ENCODE peak calls at places on chromosomes 5 and 9, in four cellular contexts. T, A, X and V are unnamed samples.

GRCh38 chr9:126435105-126435504 is 108.5 kb downstream of the MVB12B start:
- DNase-seq in T (no peak), A (no peak), X (no peak), V (no peak)

GRCh38 chr5:77777911-77778310 is 1.8 kb upstream of the TBCA start:
- DNase-seq in T (no peak), A (no peak), X (no peak), V (no peak)

GRCh38 chr9:69671904-69672827 is at the start of gene APBA1:
- DNase-seq in T (no peak), A (peak), X (peak), V (peak)

GRCh38 chr5:83924891-83925290 is 204.2 kb upstream of the HAPLN1 start:
- DNase-seq in T (no peak), A (no peak), X (no peak), V (no peak)

GRCh38 chr5:110477923-110478322 is 248.5 kb downstream of the TMEM232 start:
- DNase-seq in T (no peak), A (no peak), X (no peak), V (no peak)

GRCh38 chr5:80034559-80034958 is 589 bp upstream of the THBS4 start:
- DNase-seq in T (no peak), A (no peak), X (no peak), V (no peak)

GRCh38 chr5:176541338-176542134 is 4.3 kb upstream of the RNF44 start:
- DNase-seq in T (no peak), A (no peak), X (peak), V (no peak)

GRCh38 chr5:148147415-148147814 is 20.9 kb upstream of the SPINK14 start:
- DNase-seq in T (no peak), A (no peak), X (no peak), V (no peak)

GRCh38 chr5:67730917-67731474 is 484.6 kb upstream of the PIK3R1 start:
- DNase-seq in T (no peak), A (no peak), X (no peak), V (no peak)

GRCh38 chr9:75623462-75623861 is 267.0 kb upstream of the PCSK5 start:
- DNase-seq in T (no peak), A (no peak), X (no peak), V (no peak)

GRCh38 chr5:125394661-125395280 is 648.3 kb upstream of the ZNF608 start:
- DNase-seq in T (no peak), A (no peak), X (no peak), V (no peak)

GRCh38 chr5:89457411-89458329 is 574.7 kb upstream of the MEF2C start:
- DNase-seq in T (no peak), A (no peak), X (peak), V (no peak)

GRCh38 chr5:122330881-122331280 is 18.8 kb downstream of the SNCAIP start:
- DNase-seq in T (no peak), A (no peak), X (no peak), V (no peak)

GRCh38 chr5:142551242-142552067 is 134.4 kb downstream of the FGF1 start:
- DNase-seq in T (no peak), A (no peak), X (no peak), V (no peak)

GRCh38 chr5:39024884-39025283 is 49.3 kb downstream of the RICTOR start:
- DNase-seq in T (no peak), A (no peak), X (no peak), V (no peak)

GRCh38 chr5:386432-387341 is 56.3 kb upstream of the EXOC3 start:
- DNase-seq in T (no peak), A (no peak), X (no peak), V (no peak)

GRCh38 chr9:88828018-88828417 is 163.2 kb upstream of the S1PR3 start:
- DNase-seq in T (no peak), A (no peak), X (no peak), V (no peak)

GRCh38 chr9:126430124-126430523 is 103.5 kb downstream of the MVB12B start:
- DNase-seq in T (no peak), A (no peak), X (no peak), V (no peak)

GRCh38 chr9:126316085-126316655 is 10.5 kb upstream of the MVB12B start:
- DNase-seq in T (no peak), A (no peak), X (no peak), V (no peak)

DNA sequence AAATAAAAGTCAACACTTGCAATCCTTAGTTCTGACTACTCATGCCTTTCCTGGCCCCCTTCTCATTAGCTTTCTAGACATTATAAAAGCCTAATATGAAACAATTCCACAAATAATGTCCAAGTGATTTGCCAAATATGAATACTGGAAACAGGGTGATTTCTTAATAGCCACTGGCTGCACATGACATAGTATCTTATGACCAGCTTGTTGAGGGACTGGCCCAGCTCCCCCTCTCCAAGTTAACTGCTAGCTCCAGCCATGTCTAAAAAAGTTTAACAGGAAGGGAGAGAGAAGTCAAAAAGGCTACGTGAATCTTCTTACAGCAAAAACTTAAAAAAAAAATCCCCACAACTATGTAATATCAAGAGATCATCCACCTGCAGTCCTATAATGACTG is 1.5 kb downstream of the CERT1 start:
- DNase-seq in T (no peak), A (no peak), X (peak), V (no peak)
- TF ChIP-seq SPI1 in T (no peak), A (no peak), X (no peak), V (no peak)

DNA sequence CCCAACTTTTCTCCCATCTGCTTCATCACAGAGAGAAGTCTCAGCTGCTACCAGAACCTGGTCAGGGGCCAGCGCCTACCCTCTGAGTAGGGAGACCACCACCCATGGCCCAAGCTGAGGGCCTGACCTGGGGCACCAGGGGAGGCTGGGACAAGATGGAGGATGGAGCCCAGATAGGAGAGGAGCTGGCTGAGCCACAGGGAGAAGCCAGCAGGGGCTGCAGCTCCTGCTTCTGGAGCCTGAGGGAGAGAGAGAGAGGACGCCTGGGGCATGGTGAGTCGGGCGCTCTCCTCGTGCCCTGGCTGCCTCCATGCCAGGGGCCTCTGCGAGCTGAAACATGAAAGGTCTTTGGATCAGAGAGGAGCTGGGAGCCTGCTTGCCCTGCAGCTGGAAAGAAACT is 1.4 kb upstream of the FOXI1 start:
- DNase-seq in T (no peak), A (no peak), X (no peak), V (no peak)
- TF ChIP-seq SPI1 in T (no peak), A (no peak), X (no peak), V (no peak)

GRCh38 chr5:158935215-158935614 is 164.5 kb downstream of the EBF1 start:
- DNase-seq in T (no peak), A (no peak), X (no peak), V (no peak)
- TF ChIP-seq SPI1 in T (no peak), A (no peak), X (no peak), V (no peak)

GRCh38 chr9:129310666-129311350 is 132.7 kb upstream of the IER5L start:
- DNase-seq in T (no peak), A (no peak), X (no peak), V (no peak)
- TF ChIP-seq SPI1 in T (no peak), A (no peak), X (no peak), V (no peak)

GRCh38 chr9:77945798-77946197 is 85.8 kb downstream of the GNAQ start:
- DNase-seq in T (no peak), A (peak), X (no peak), V (no peak)
- TF ChIP-seq SPI1 in T (no peak), A (peak), X (no peak), V (no peak)

DNA sequence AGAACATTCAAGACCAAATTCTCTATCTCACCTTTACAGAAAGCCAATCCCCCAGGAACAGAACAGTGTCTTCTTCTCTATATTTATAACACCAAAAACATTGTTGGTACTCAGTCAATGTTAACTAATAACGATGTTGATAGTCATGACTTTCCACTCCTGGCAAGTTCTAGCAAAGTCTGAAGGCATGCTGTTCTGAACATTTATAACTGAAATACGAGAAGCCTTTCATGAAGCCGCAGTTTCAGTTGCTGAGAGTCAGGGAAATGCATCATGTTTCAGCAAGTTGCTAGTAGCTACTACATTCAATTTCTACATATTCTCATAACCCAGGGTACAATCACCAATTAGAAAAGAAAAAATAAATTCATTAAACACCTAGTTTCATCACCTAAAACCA is 301.4 kb downstream of the PDE4D start:
- DNase-seq in T (no peak), A (no peak), X (no peak), V (no peak)
- TF ChIP-seq SPI1 in T (no peak), A (no peak), X (no peak), V (no peak)

GRCh38 chr9:21030389-21031035 is 928 bp downstream of the HACD4 start:
- DNase-seq in T (peak), A (no peak), X (no peak), V (peak)
- TF ChIP-seq SPI1 in T (peak), A (no peak), X (no peak), V (peak)